ENCODE peak calls at places on chromosomes 6 and 20, in nine cellular contexts. D is thyroid gland, Y is uterus, I is heart left ventricle, M is K562, K is adrenal gland, A is prostate gland, O is spleen, C is GM12891. N is an unnamed sample.
A peak's percentile ranks its signal among the peaks of the same experiment; 100 is the strongest.

GRCh38 chr6:21969192-21969591 is 327.6 kb downstream of the PRL start:
- DNase-seq in D (no peak), Y (no peak), I (no peak), M (no peak), K (no peak), A (no peak), O (no peak), C (no peak), N (no peak)

GRCh38 chr20:53655909-53656652 is 62.4 kb upstream of the ZNF217 start:
- DNase-seq in D (no peak), Y (no peak), I (no peak), M (no peak), K (no peak), A (no peak), O (no peak), C (no peak), N (no peak)

GRCh38 chr6:75418233-75418632 is 75.4 kb downstream of the FILIP1 start:
- DNase-seq in D (no peak), Y (no peak), I (no peak), M (no peak), K (no peak), A (no peak), O (no peak), C (no peak), N (no peak)

GRCh38 chr6:144929262-144929661 is 644.1 kb downstream of the UTRN start:
- DNase-seq in D (no peak), Y (no peak), I (no peak), M (no peak), K (no peak), A (no peak), O (no peak), C (no peak), N (no peak)

GRCh38 chr6:56400273-56400672 is 152.9 kb upstream of the COL21A1 start:
- DNase-seq in D (no peak), Y (no peak), I (no peak), M (no peak), K (no peak), A (no peak), O (no peak), C (no peak), N (no peak)

GRCh38 chr20:36310215-36310981 is 4.3 kb downstream of the DLGAP4 start:
- DNase-seq in D (no peak), Y (no peak), I (no peak), M (no peak), K (no peak), A (no peak), O (no peak), C (no peak), N (no peak)

GRCh38 chr6:144266091-144266649 is 19.0 kb upstream of the UTRN start:
- DNase-seq in D (peak; percentile 84), Y (peak; percentile 66), I (peak; percentile 73), M (no peak), K (peak; percentile 10), A (peak; percentile 42), O (no peak), C (no peak), N (peak; percentile 15)

GRCh38 chr6:32108094-32108627 is 977 bp downstream of the TNXB start:
- DNase-seq in D (peak; percentile 47), Y (peak; percentile 85), I (peak; percentile 79), M (peak; percentile 66), K (peak; percentile 47), A (no peak), O (no peak), C (no peak), N (no peak)

GRCh38 chr6:157552171-157552747 is 171.3 kb downstream of the ZDHHC14 start:
- DNase-seq in D (no peak), Y (no peak), I (no peak), M (no peak), K (no peak), A (no peak), O (no peak), C (no peak), N (no peak)

GRCh38 chr6:146153040-146153758 is 124.3 kb downstream of the GRM1 start:
- DNase-seq in D (no peak), Y (no peak), I (no peak), M (no peak), K (no peak), A (no peak), O (no peak), C (no peak), N (no peak)

GRCh38 chr6:88709819-88710246 is 253.6 kb downstream of the RNGTT start:
- DNase-seq in D (no peak), Y (no peak), I (no peak), M (no peak), K (no peak), A (no peak), O (no peak), C (no peak), N (no peak)

DNA sequence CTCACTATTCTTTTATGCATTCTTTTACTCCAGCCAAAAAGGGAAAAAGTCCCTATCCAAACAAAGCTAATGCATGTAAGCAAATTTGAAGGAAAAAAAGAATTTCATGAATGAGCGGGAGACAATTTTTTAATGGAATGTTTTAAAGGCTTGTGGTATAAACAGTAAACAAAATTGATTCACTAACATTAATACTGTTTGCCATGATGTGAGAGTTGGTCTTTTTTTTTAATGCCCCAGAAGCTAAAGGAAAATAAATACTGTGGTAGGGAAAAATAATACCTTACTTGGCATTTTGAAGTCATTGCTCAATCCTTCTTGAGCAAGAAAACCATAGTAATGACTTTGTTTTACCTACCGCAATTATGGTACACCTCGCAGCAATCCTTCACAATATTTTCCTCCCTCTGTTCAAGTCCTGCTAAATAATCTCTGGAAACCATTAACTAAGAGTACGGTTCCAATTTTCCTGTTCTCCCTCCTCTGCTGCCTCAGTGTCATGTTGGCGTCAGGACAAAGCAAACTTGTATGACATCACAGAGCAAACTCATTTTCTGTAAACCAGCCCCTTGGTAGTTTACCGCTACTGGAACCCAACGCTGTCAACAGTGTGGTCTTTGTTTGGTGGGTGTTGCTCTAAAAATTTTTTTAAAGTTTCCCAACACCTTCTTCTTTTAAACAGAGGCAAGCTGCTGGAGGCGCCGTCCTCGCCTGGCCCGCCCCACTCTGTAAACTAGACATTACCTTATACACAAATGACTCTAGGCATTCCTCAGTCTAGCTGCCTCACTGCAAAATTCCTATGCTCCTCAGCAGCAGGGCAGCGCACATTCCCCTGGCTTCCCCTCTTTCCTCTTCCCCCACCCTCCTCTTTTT is 78.8 kb downstream of the BACH2 start:
- DNase-seq in D (no peak), Y (no peak), I (no peak), M (no peak), K (no peak), A (no peak), O (no peak), C (no peak), N (no peak)
- TF ChIP-seq POLR2A in D (no peak), Y (no peak), I (no peak), M (no peak), K (no peak), A (no peak), O (no peak), C (no peak), N (no peak)

GRCh38 chr6:30600576-30600975 is 16.5 kb downstream of the PPP1R10 start:
- DNase-seq in D (peak; percentile 88), Y (no peak), I (no peak), M (no peak), K (no peak), A (no peak), O (no peak), C (no peak), N (no peak)

GRCh38 chr6:30601436-30601814 is 15.6 kb downstream of the PPP1R10 start:
- DNase-seq in D (no peak), Y (no peak), I (no peak), M (no peak), K (no peak), A (no peak), O (no peak), C (no peak), N (no peak)

GRCh38 chr6:30599625-30600324 is 17.3 kb downstream of the PPP1R10 start:
- DNase-seq in D (no peak), Y (no peak), I (no peak), M (no peak), K (no peak), A (no peak), O (no peak), C (no peak), N (no peak)

GRCh38 chr6:30603961-30604360 is 13.1 kb downstream of the PPP1R10 start:
- DNase-seq in D (no peak), Y (no peak), I (no peak), M (no peak), K (no peak), A (no peak), O (no peak), C (no peak), N (no peak)

GRCh38 chr6:30601815-30602641 is 15.0 kb downstream of the PPP1R10 start:
- DNase-seq in D (no peak), Y (no peak), I (no peak), M (no peak), K (no peak), A (no peak), O (no peak), C (no peak), N (no peak)
- TF ChIP-seq POLR2A in D (no peak), Y (no peak), I (no peak), M (peak; percentile 46), K (no peak), A (no peak), O (no peak), C (no peak), N (no peak)

GRCh38 chr20:3679749-3680700 is 1.8 kb downstream of the ADAM33 start:
- DNase-seq in D (no peak), Y (peak; percentile 87), I (no peak), M (no peak), K (no peak), A (no peak), O (no peak), C (no peak), N (peak; percentile 59)
- TF ChIP-seq POLR2A in D (no peak), Y (peak; percentile 11), I (no peak), M (no peak), K (no peak), A (no peak), O (no peak), C (no peak), N (no peak)

GRCh38 chr20:19022118-19022575 is 190.3 kb upstream of the SLC24A3 start:
- DNase-seq in D (no peak), Y (no peak), I (no peak), M (no peak), K (no peak), A (no peak), O (no peak), C (no peak), N (no peak)
- TF ChIP-seq POLR2A in D (no peak), Y (no peak), I (no peak), M (no peak), K (no peak), A (no peak), O (no peak), C (no peak), N (no peak)

DNA sequence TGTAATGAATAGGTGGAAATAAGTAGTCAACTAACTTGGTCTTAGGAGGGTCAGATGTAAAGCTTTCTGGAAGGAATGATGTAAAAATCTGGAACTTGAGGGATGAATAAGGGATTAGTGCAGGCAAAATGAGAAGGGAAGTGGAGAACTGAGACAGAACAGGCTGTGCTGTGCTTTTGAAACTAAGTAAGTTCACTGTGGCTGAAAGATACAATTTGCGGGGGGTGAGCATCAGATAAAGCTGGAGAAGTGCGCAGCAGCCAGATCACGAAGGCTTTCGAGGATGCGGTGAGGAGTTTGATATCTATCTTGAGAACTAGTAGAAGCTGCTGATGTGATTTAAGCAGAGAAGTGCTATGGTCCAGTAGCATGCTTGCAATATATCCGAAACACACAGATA is 247.8 kb downstream of the RNF144B start:
- DNase-seq in D (no peak), Y (no peak), I (no peak), M (no peak), K (no peak), A (no peak), O (no peak), C (no peak), N (no peak)
- TF ChIP-seq POLR2A in D (no peak), Y (no peak), I (no peak), M (no peak), K (no peak), A (no peak), O (no peak), C (no peak), N (no peak)

N was measured in H54.